ENCODE peak calls at places on chromosomes 2 and 18, in four cellular contexts. B is hepatocyte, S is GM23248, U is GM23338. N is an unnamed sample.

GRCh38 chr2:219252900-219253752 is at the start of gene TUBA4B:
- DNase-seq in B (peak; percentile 29), S (peak; percentile 70), U (peak; percentile 81), N (no peak)

GRCh38 chr2:184765048-184765881 is 166.9 kb downstream of the ZNF804A start:
- DNase-seq in S (no peak), U (peak; percentile 3), B (no peak), N (no peak)

GRCh38 chr2:105746177-105747080 is 1.7 kb downstream of the NCK2 start:
- DNase-seq in U (peak; percentile 89), B (peak; percentile 86), S (no peak), N (no peak)

GRCh38 chr18:49178736-49179135 is 228.0 kb upstream of the SMAD7 start:
- DNase-seq in S (peak; percentile 58), B (peak; percentile 52), U (peak; percentile 25), N (peak; percentile 19)

GRCh38 chr18:370753-371615 is 103.1 kb upstream of the THOC1 start:
- DNase-seq in B (no peak), S (no peak), U (no peak), N (no peak)

GRCh38 chr2:238216651-238217184 is 13.2 kb upstream of the ILKAP start:
- DNase-seq in B (no peak), S (no peak), U (no peak), N (no peak)

GRCh38 chr2:46179037-46179621 is 118.1 kb upstream of the EPAS1 start:
- DNase-seq in U (no peak), B (peak; percentile 83), S (peak; percentile 97), N (no peak)

GRCh38 chr2:153455856-153456255 is 22.7 kb downstream of the RPRM start:
- DNase-seq in S (no peak), B (no peak), U (peak; percentile 37), N (no peak)

GRCh38 chr2:8452296-8452695 is 229.6 kb upstream of the ID2 start:
- DNase-seq in S (no peak), U (no peak), B (no peak), N (no peak)

GRCh38 chr2:154402138-154402714 is 296.3 kb upstream of the KCNJ3 start:
- DNase-seq in S (peak; percentile 73), U (peak; percentile 59), B (peak; percentile 47), N (peak; percentile 43)

GRCh38 chr2:238287702-238288649 is at the start of gene PER2:
- DNase-seq in S (peak; percentile 97), B (peak; percentile 91), U (peak; percentile 79), N (peak; percentile 43)

GRCh38 chr2:24086241-24086640 is 1.6 kb upstream of the TP53I3 start:
- DNase-seq in B (no peak), U (no peak), S (no peak), N (no peak)

GRCh38 chr2:12923907-12924610 is 207.3 kb downstream of the TRIB2 start:
- DNase-seq in S (peak; percentile 68), B (no peak), U (no peak), N (no peak)

GRCh38 chr2:37911296-37911888 is 13.7 kb upstream of the RMDN2 start:
- DNase-seq in U (no peak), S (no peak), B (no peak), N (no peak)

GRCh38 chr2:98726172-98726725 is 4.7 kb downstream of the MGAT4A start:
- DNase-seq in S (no peak), B (no peak), U (no peak), N (no peak)

GRCh38 chr2:2834105-2834504 is 503.0 kb upstream of the MYT1L start:
- DNase-seq in S (no peak), B (no peak), U (no peak), N (no peak)

GRCh38 chr2:54969295-54969939 is 80.8 kb downstream of the RTN4 start:
- DNase-seq in S (no peak), U (no peak), B (no peak), N (no peak)

GRCh38 chr18:36403896-36404824 is 106.6 kb downstream of the FHOD3 start:
- DNase-seq in U (no peak), B (no peak), S (no peak), N (no peak)

GRCh38 chr2:127453392-127454171 is 35.4 kb downstream of the PROC start:
- DNase-seq in U (peak; percentile 51), S (no peak), B (no peak), N (no peak)

GRCh38 chr18:79846936-79847557 is 49.3 kb downstream of the KCNG2 start:
- DNase-seq in U (no peak), B (no peak), S (peak; percentile 18), N (no peak)
- TF ChIP-seq EZH2phosphoT487 in U (no peak), B (no peak), S (no peak), N (no peak)

GRCh38 chr2:85766214-85766613 is 12.4 kb downstream of the ATOH8 start:
- DNase-seq in U (no peak), S (no peak), B (no peak), N (no peak)
- H3K27ac ChIP-seq in U (no peak overlapping the region), S (no peak overlapping the region), B (no peak overlapping the region), N (no peak overlapping the region)

DNA sequence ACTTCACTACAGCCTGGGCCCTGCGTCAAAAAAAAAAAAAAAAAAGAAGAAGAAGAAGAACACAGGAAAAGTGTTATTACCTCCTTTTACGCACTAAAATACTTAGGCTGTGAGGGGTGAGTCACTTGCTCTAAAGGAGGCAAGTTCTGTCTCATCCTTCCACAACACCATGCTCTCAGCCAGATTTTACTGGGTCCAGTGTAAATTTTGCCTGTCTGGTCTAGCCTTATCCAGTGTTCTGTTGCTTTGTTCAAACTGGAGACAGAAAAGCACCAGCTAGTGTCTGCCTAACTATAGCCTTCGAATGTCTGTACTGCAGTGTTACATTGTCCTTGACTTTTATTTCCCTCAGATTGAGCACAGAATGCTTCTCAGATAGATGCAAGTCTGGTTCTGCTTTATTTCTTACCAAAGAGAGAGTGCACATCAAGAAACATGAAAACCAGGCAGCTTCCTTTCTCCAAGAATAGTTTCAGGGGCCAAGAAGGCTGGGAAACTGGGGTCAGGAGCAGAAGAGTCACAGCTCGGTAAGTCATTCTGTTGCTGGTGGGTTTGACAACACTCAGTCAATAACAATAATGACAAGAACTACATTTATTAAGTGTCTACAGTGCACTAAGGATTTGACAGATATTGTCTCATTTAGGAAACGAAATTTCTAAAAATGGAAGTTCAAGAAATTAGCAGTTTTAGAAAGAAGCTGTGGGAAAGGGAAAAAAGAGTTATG is 3.1 kb upstream of the MSGN1 start:
- DNase-seq in B (no peak), S (peak; percentile 89), U (no peak), N (no peak)
- TF ChIP-seq EZH2phosphoT487 in B (no peak), S (no peak), U (no peak), N (no peak)

DNA sequence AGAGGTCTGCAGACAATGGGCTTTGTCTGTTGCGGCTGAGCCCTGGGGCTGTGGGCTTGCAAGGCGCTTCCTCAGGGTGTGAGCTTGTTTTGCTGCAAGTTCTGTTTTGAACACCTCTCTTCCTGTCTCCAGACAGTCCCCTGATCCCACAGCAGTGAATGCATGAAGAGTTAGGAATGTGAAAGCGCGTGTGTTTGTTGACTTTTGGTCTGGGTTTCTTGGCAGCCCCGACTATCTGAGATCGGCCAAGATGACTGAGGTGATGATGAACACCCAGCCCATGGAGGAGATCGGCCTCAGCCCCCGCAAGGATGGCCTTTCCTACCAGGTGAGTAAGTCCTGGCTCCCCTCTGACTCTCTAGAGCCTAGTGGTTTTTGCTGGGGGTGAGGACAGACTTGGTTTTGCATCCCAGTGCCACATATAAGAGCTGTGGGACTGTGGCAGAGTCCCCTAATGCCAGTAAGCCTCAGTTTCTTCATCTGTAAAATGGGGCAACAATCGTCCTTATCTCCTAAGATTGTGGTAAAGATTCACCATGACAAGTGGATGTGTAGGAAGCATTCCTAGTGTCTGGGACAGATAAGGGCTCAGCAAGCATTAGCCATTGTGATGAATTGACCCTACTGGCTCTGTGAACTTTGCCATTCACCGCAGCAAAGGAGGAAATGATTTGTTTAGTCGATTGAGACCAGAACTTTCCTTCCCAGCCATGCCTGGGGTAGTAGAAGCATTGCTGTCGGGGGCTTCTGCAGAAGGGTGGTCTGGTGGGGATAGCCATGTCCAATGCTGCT is 3.0 kb downstream of the LBH start:
- DNase-seq in B (peak; percentile 62), S (peak; percentile 97), U (peak; percentile 52), N (no peak)
- H3K27ac ChIP-seq in B (peak overlapping the region; percentile 92), S (peak overlapping the region; percentile 81), U (no peak overlapping the region), N (no peak overlapping the region)

GRCh38 chr2:174580951-174581350 is 16.7 kb downstream of the WIPF1 start:
- DNase-seq in B (no peak), S (no peak), U (no peak), N (no peak)
- TF ChIP-seq EZH2phosphoT487 in B (no peak), S (no peak), U (no peak), N (no peak)

DNA sequence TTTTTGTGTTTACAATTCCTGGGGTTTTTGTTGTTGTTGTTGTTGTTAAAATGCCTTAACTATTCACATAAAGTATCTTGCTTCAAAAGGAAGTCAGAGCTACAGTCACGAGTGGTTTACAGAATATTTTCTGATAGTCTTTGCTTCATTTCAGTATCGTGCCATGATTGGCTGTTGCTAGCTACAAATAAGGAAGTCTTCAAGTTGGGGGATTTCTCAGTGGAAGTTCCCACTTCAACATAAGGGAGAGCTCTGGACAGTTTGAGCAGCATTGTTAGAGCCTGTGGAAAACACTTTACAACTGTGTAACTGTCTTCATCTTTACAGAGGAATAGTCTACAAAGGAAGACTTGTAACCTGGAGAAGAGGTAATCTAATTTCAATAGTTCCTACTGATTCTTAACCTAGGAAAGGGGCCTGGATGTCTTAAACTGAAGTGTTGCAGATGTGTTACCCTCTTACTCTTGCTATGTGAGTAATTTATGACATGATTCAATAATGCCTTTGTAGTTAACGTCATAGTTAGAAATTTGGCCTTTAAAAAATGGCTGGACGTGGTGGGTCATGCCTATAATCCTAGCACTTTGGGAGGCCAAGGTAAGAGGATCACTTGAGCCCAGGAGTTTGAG is 23.4 kb upstream of the TANK start:
- DNase-seq in S (no peak), U (no peak), B (no peak), N (peak; percentile 44)
- H3K27ac ChIP-seq in S (no peak overlapping the region), U (no peak overlapping the region), B (peak overlapping the region; percentile 31), N (peak overlapping the region; percentile 96)

GRCh38 chr2:240561325-240561971 is 1.3 kb downstream of the DUSP28 start:
- DNase-seq in S (peak; percentile 83), U (no peak), B (peak; percentile 63), N (no peak)
- TF ChIP-seq EZH2phosphoT487 in S (no peak), U (no peak), B (no peak), N (no peak)

DNA sequence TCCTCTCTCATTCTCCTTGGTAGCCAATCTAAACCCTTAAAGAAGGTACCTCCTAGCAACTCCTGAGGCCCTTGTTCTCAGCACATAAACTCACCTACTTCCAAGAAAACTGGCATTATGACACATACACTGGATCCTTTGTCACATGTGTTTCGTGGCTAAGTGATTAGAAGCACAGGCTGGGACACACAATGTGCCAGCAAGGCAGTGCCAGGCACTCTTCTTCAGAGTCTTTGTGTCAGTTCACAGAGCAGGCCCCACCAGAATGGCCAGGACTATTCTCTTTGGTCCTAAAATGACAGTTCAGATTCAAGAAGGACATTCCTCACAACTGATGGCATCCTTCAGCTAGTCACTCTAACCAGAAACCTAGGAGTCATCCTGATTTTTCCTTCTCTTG is 40.3 kb downstream of the SMC6 start:
- DNase-seq in B (no peak), U (no peak), S (no peak), N (no peak)
- H3K27ac ChIP-seq in B (no peak overlapping the region), U (no peak overlapping the region), S (no peak overlapping the region), N (no peak overlapping the region)